ENCODE peak calls at places on chromosome 3, in nine cellular contexts. S is CD8-positive, alpha-beta T cell; P is IMR-90; T is fibroblast of lung; K is SK-N-SH; H is pancreas; F is A549; A is body of pancreas; W is mucosa of descending colon. Q is an unnamed sample.

GRCh38 chr3:147412917-147413711 is 3.9 kb downstream of the ZIC1 start:
- DNase-seq in P (no peak), F (no peak), A (no peak), S (no peak), W (no peak), T (no peak), H (no peak), K (no peak), Q (no peak)

GRCh38 chr3:20040476-20041196 is 390 bp downstream of the KAT2B start:
- DNase-seq in P (peak; percentile 61), F (peak; percentile 72), K (peak; percentile 78), A (peak; percentile 81), H (peak; percentile 72), W (peak; percentile 91), T (peak; percentile 80), S (peak; percentile 78), Q (peak; percentile 87)

GRCh38 chr3:193805448-193805847 is 212.4 kb downstream of the OPA1 start:
- DNase-seq in T (peak; percentile 68), S (no peak), F (peak; percentile 92), H (peak; percentile 69), P (peak; percentile 80), K (peak; percentile 47), W (peak; percentile 71), A (peak; percentile 84), Q (no peak)

GRCh38 chr3:137065381-137065780 is 107.6 kb downstream of the IL20RB start:
- DNase-seq in K (no peak), S (no peak), F (no peak), A (no peak), H (no peak), W (no peak), T (no peak), P (no peak), Q (no peak)

GRCh38 chr3:105435277-105435676 is 68.6 kb downstream of the ALCAM start:
- DNase-seq in H (no peak), A (no peak), K (no peak), S (no peak), T (no peak), F (no peak), P (no peak), W (no peak), Q (no peak)

GRCh38 chr3:156865732-156866131 is 39.6 kb downstream of the LEKR1 start:
- DNase-seq in K (no peak), A (no peak), F (no peak), H (no peak), P (peak; percentile 40), S (no peak), W (no peak), T (peak; percentile 34), Q (no peak)

GRCh38 chr3:194877311-194878119 is 191.8 kb downstream of the FAM43A start:
- DNase-seq in P (no peak), F (no peak), K (no peak), W (no peak), H (no peak), A (peak; percentile 35), S (no peak), T (no peak), Q (no peak)

GRCh38 chr3:158950131-158950901 is 148.5 kb downstream of the MFSD1 start:
- DNase-seq in K (no peak), T (no peak), P (no peak), W (no peak), H (no peak), F (no peak), S (no peak), A (no peak), Q (no peak)

GRCh38 chr3:39277893-39278615 is 1.8 kb downstream of the CX3CR1 start:
- DNase-seq in F (no peak), H (no peak), W (no peak), A (no peak), S (no peak), T (no peak), K (no peak), P (no peak), Q (no peak)

GRCh38 chr3:187293514-187293870 is 2.0 kb upstream of the MASP1 start:
- DNase-seq in W (no peak), S (no peak), K (no peak), A (no peak), F (no peak), T (no peak), H (no peak), P (no peak), Q (no peak)

GRCh38 chr3:16849240-16849639 is 35.5 kb upstream of the PLCL2 start:
- DNase-seq in T (peak; percentile 37), P (peak; percentile 2), H (peak; percentile 35), F (no peak), W (peak; percentile 65), S (peak; percentile 74), K (no peak), A (peak; percentile 61), Q (peak; percentile 67)

GRCh38 chr3:135226057-135226456 is 431.0 kb downstream of the EPHB1 start:
- DNase-seq in W (no peak), H (no peak), F (no peak), A (no peak), K (no peak), T (no peak), S (no peak), P (no peak), Q (no peak)

GRCh38 chr3:128081846-128082245 is 29.6 kb downstream of the SEC61A1 start:
- DNase-seq in H (no peak), P (peak; percentile 78), S (no peak), A (peak; percentile 65), W (no peak), F (peak; percentile 77), K (no peak), T (peak; percentile 49), Q (no peak)

GRCh38 chr3:95029644-95030043 is 966.8 kb downstream of the NSUN3 start:
- DNase-seq in S (no peak), W (no peak), K (peak; percentile 14), H (no peak), A (no peak), F (no peak), T (no peak), P (no peak), Q (no peak)

GRCh38 chr3:138620431-138620830 is 11.9 kb downstream of the FAIM start:
- DNase-seq in A (no peak), P (no peak), T (no peak), H (no peak), S (no peak), F (no peak), K (no peak), W (no peak), Q (no peak)

GRCh38 chr3:120743081-120743365 is 479 bp downstream of the GTF2E1 start:
- DNase-seq in S (no peak), K (no peak), W (no peak), P (peak; percentile 29), F (no peak), T (peak; percentile 21), H (no peak), A (no peak), Q (no peak)

GRCh38 chr3:25153561-25153960 is 274.5 kb upstream of the RARB start:
- DNase-seq in F (no peak), H (no peak), P (no peak), T (no peak), K (no peak), S (no peak), A (no peak), W (no peak), Q (no peak)

GRCh38 chr3:86175593-86175992 is 815.4 kb downstream of the VGLL3 start:
- DNase-seq in S (no peak), K (no peak), A (no peak), P (no peak), T (no peak), H (no peak), F (no peak), W (no peak), Q (no peak)

GRCh38 chr3:38015485-38015884 is 14.0 kb downstream of the PLCD1 start:
- DNase-seq in W (peak; percentile 28), A (no peak), T (no peak), P (no peak), F (no peak), S (no peak), H (no peak), K (no peak), Q (no peak)

GRCh38 chr3:125062904-125063618 is 7.3 kb upstream of the HEG1 start:
- DNase-seq in S (no peak), W (no peak), H (peak; percentile 45), T (peak; percentile 90), K (no peak), P (peak; percentile 97), A (peak; percentile 39), F (peak; percentile 79), Q (no peak)
- H3K4me1 ChIP-seq in S (no peaks in the 10 kb centered on the region), W (no peaks in the 10 kb centered on the region), H (peaks cover 12% of the 10 kb centered on the region), T (peaks cover 21% of the 10 kb centered on the region), K (peaks cover 7% of the 10 kb centered on the region), P (peaks cover 30% of the 10 kb centered on the region), A (peaks cover 42% of the 10 kb centered on the region), F (peaks cover 48% of the 10 kb centered on the region), Q (peaks cover 52% of the 10 kb centered on the region)

DNA sequence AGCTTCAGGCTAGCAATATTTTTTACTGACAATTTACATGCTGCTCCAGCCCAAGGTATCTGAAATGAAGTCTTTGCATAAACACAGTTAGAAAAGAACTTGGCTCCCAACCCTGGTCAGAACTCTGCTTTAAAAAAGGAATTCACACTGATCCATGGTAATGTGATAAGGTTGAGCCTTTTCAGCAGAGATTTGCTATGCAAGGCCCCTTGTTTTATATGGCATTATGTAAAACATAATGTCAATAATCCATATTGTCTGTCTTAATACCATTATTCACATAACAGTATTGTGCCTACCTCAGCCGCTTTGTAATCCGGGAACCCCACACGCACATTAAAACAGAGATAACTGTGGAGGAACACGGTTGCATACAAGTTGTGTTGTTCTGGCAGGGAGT is 55.6 kb upstream of the CHL1 start:
- DNase-seq in F (no peak), W (no peak), K (no peak), A (no peak), S (no peak), T (no peak), P (no peak), H (no peak), Q (no peak)
- H3K9me3 ChIP-seq in F (no peaks in the 10 kb centered on the region), W (no peaks in the 10 kb centered on the region), K (no peaks in the 10 kb centered on the region), A (no peaks in the 10 kb centered on the region), S (no peaks in the 10 kb centered on the region), T (no peaks in the 10 kb centered on the region), P (no peaks in the 10 kb centered on the region), H (no peaks in the 10 kb centered on the region), Q (no peaks in the 10 kb centered on the region)

GRCh38 chr3:36124118-36124796 is 256.0 kb upstream of the STAC start:
- DNase-seq in T (peak; percentile 5), F (peak; percentile 67), K (peak; percentile 15), P (peak; percentile 0), S (no peak), H (no peak), A (peak; percentile 15), W (no peak), Q (no peak)
- TF ChIP-seq CTCF in T (no peak), F (peak; percentile 66), K (peak; percentile 71), P (peak; percentile 7), S (no peak), H (no peak), A (peak; percentile 32), W (no peak), Q (peak; percentile 39)

DNA sequence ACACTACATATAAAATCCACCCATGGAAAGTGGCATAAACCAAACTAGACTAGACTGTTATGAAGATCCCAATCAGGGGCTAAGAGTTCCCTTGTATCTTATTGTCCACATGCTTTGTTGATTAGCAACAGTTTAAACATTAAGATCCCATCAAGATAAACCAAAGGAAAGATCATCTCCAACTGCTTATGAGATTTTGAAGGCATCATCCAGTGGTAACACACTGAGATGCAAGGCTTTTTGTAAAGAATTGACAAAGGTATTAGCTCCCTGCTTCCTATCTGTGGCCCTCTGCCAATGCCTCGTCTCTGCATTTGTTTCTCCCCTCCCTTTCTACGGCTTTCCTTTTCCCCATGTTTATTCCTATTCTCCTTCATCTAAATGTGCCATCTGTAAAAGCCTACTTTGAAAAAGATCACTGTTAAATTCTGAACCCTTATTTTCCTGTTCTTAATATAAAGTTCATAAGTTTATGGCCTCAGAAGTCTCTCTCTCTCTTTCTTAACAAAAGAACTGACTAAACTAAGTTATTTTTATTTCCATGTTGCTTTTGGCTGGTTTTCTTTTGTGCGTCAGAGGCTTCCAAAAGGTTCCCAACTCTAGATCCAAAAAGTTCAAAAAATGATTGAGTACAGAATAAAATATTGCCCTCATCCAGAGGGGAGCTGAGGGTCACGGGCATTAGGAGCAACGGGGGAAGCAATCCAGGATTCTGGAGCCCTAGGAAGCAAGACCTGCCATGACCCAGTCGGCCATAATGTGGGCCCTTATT is 5.5 kb downstream of the PLD1 start:
- DNase-seq in S (no peak), H (no peak), P (no peak), W (no peak), T (peak; percentile 82), A (no peak), K (no peak), F (no peak), Q (no peak)
- H3K4me1 ChIP-seq in S (peaks cover 6% of the 10 kb centered on the region), H (peaks cover 23% of the 10 kb centered on the region), P (peaks cover 25% of the 10 kb centered on the region), W (peaks cover 15% of the 10 kb centered on the region), T (peaks cover 17% of the 10 kb centered on the region), A (peaks cover 31% of the 10 kb centered on the region), K (peaks cover 4% of the 10 kb centered on the region), F (peaks cover 60% of the 10 kb centered on the region), Q (peaks cover 65% of the 10 kb centered on the region)